ENCODE peak calls at places on chromosomes 16 and 17, in nine cellular contexts. Q is DND-41, L is transverse colon, M is spleen, A is mammary epithelial cell, Z is heart left ventricle, B is sigmoid colon, F is cardiac muscle cell, R is fibroblast of lung. V is an unnamed sample.
A peak's percentile ranks its signal among the peaks of the same experiment; 100 is the strongest.

GRCh38 chr17:75877752-75878173 is 618 bp downstream of the TRIM47 start:
- DNase-seq in Q (peak; percentile 32), L (peak; percentile 88), M (peak; percentile 95), A (peak; percentile 76), Z (peak; percentile 67), B (peak; percentile 88), F (peak; percentile 78), R (peak; percentile 72), V (peak; percentile 56)

GRCh38 chr16:76940251-76940650 is 250.7 kb upstream of the MON1B start:
- DNase-seq in Q (no peak), L (no peak), M (no peak), A (no peak), Z (no peak), B (no peak), F (no peak), R (no peak), V (no peak)

GRCh38 chr16:11045846-11046245 is 101.5 kb downstream of the CLEC16A start:
- DNase-seq in Q (no peak), L (no peak), M (no peak), A (no peak), Z (no peak), B (peak; percentile 58), F (peak; percentile 22), R (peak; percentile 28), V (no peak)

GRCh38 chr17:82840431-82840831 is 609 bp upstream of the ZNF750 start:
- DNase-seq in Q (no peak), L (no peak), M (peak; percentile 44), A (peak; percentile 73), Z (no peak), B (peak; percentile 60), F (no peak), R (no peak), V (peak; percentile 77)

GRCh38 chr17:27634026-27634335 is 3.0 kb downstream of the LGALS9 start:
- DNase-seq in Q (no peak), L (no peak), M (no peak), A (no peak), Z (no peak), B (no peak), F (no peak), R (no peak), V (no peak)

GRCh38 chr16:59385953-59386352 is 651.8 kb upstream of the GOT2 start:
- DNase-seq in Q (no peak), L (no peak), M (no peak), A (peak; percentile 12), Z (no peak), B (no peak), F (peak; percentile 31), R (peak; percentile 98), V (no peak)

GRCh38 chr17:82231562-82232321 is 2.9 kb downstream of the SLC16A3 start:
- DNase-seq in Q (no peak), L (peak; percentile 83), M (peak; percentile 96), A (no peak), Z (peak; percentile 83), B (peak; percentile 93), F (peak; percentile 92), R (peak; percentile 50), V (no peak)

GRCh38 chr17:59311051-59311468 is 20.4 kb upstream of the YPEL2 start:
- DNase-seq in Q (peak; percentile 48), L (peak; percentile 32), M (no peak), A (peak; percentile 37), Z (peak; percentile 30), B (no peak), F (peak; percentile 67), R (no peak), V (peak; percentile 46)

GRCh38 chr16:19375561-19376158 is 42.0 kb upstream of the TMC5 start:
- DNase-seq in Q (peak; percentile 29), L (peak; percentile 40), M (no peak), A (peak; percentile 21), Z (peak; percentile 19), B (no peak), F (peak; percentile 71), R (peak; percentile 34), V (peak; percentile 52)

GRCh38 chr17:70296456-70296855 is 127.1 kb downstream of the KCNJ2 start:
- DNase-seq in Q (no peak), L (no peak), M (no peak), A (no peak), Z (no peak), B (no peak), F (no peak), R (no peak), V (no peak)

GRCh38 chr16:11833951-11834695 is 17.2 kb downstream of the RSL1D1 start:
- DNase-seq in Q (no peak), L (no peak), M (no peak), A (peak; percentile 92), Z (no peak), B (no peak), F (peak; percentile 85), R (peak; percentile 75), V (peak; percentile 99)

GRCh38 chr17:38577244-38577643 is 28.5 kb downstream of the SRCIN1 start:
- DNase-seq in Q (no peak), L (no peak), M (no peak), A (no peak), Z (no peak), B (no peak), F (no peak), R (no peak), V (no peak)
- H3K27me3 ChIP-seq in Q (peaks cover 67% of the 10 kb centered on the region), L (peaks cover 86% of the 10 kb centered on the region), M (peaks cover 74% of the 10 kb centered on the region), A (peaks cover 7% of the 10 kb centered on the region), Z (peaks cover 90% of the 10 kb centered on the region), B (peaks cover 21% of the 10 kb centered on the region), F (peaks cover 67% of the 10 kb centered on the region), R (peaks cover 63% of the 10 kb centered on the region), V (peaks cover 27% of the 10 kb centered on the region)

GRCh38 chr17:34547453-34548063 is 31.8 kb upstream of the TMEM132E start:
- DNase-seq in Q (no peak), L (no peak), M (no peak), A (no peak), Z (no peak), B (no peak), F (no peak), R (no peak), V (no peak)
- TF ChIP-seq CTCF in Q (no peak), L (no peak), M (no peak), A (no peak), Z (no peak), B (no peak), F (no peak), R (no peak), V (no peak)

GRCh38 chr17:15342460-15342859 is 1.1 kb upstream of the TEKT3 start:
- DNase-seq in Q (no peak), L (no peak), M (no peak), A (no peak), Z (no peak), B (no peak), F (peak; percentile 17), R (peak; percentile 19), V (peak; percentile 41)
- H3K27me3 ChIP-seq in Q (peaks cover 16% of the 10 kb centered on the region), L (peaks cover 16% of the 10 kb centered on the region), M (peaks cover 23% of the 10 kb centered on the region), A (no peaks in the 10 kb centered on the region), Z (peaks cover 29% of the 10 kb centered on the region), B (no peaks in the 10 kb centered on the region), F (peaks cover 73% of the 10 kb centered on the region), R (peaks cover 19% of the 10 kb centered on the region), V (peaks cover 11% of the 10 kb centered on the region)

DNA sequence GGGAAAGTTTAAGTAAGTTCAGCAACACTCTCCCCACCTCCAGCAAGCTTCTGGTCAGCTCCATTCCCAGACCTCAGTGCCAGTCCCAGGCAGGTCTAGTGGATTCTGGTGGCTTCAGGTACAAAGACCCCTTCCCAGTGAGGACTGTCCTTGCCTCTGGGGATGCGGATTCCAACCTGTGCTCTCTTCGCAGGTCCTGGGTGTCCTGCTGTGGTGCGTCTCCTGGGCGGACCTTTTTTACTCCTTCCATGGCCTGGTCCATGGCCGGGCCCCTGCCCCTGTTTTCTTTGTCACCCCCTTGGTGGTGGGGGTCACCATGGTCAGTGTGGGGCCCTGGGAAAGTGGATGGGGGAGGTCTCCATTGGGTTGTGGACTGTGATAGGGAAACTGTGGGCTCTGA is 21.8 kb downstream of the ABCC3 start:
- DNase-seq in Q (no peak), L (no peak), M (no peak), A (no peak), Z (no peak), B (no peak), F (no peak), R (no peak), V (no peak)
- TF ChIP-seq CTCF in Q (no peak), L (no peak), M (no peak), A (no peak), Z (no peak), B (no peak), F (no peak), R (no peak), V (no peak)

GRCh38 chr17:74134991-74135390 is 68.5 kb upstream of the RPL38 start:
- DNase-seq in Q (no peak), L (no peak), M (no peak), A (no peak), Z (no peak), B (no peak), F (no peak), R (no peak), V (no peak)

GRCh38 chr17:74132354-74132753 is 71.1 kb upstream of the RPL38 start:
- DNase-seq in Q (no peak), L (no peak), M (peak; percentile 1), A (peak; percentile 6), Z (no peak), B (no peak), F (no peak), R (no peak), V (no peak)

GRCh38 chr17:74135391-74136167 is 67.9 kb upstream of the RPL38 start:
- DNase-seq in Q (no peak), L (no peak), M (peak; percentile 41), A (no peak), Z (no peak), B (no peak), F (no peak), R (no peak), V (no peak)

GRCh38 chr17:74130841-74131240 is 72.6 kb upstream of the RPL38 start:
- DNase-seq in Q (no peak), L (no peak), M (no peak), A (no peak), Z (no peak), B (no peak), F (no peak), R (no peak), V (no peak)

DNA sequence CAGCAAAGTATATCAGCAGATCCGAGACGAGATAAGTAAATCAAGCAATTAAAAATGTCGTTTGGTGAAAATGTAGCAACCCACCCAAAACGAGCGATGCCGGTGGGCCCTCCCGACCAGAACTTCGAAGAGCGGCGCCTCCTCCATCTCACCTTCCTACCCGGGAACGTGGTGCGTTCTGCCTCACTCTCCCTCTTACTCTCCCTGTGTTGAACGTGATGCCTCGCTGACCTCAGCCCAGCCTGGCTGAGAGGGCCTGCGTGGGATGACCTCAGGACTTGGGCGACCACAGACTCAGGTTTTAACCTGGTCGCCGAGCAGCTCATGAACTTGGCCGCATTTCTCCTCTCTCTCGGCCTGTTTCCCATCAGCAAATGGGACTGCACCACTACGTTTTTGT is 69.8 kb upstream of the RPL38 start:
- DNase-seq in Q (no peak), L (no peak), M (peak; percentile 41), A (no peak), Z (no peak), B (no peak), F (no peak), R (no peak), V (no peak)
- H3K27me3 ChIP-seq in Q (peaks cover 19% of the 10 kb centered on the region), L (peaks cover 49% of the 10 kb centered on the region), M (peaks cover 18% of the 10 kb centered on the region), A (no peaks in the 10 kb centered on the region), Z (peaks cover 26% of the 10 kb centered on the region), B (no peaks in the 10 kb centered on the region), F (no peaks in the 10 kb centered on the region), R (no peaks in the 10 kb centered on the region), V (no peaks in the 10 kb centered on the region)

GRCh38 chr16:68972720-68973119 is 129.4 kb downstream of the TANGO6 start:
- DNase-seq in Q (no peak), L (peak; percentile 17), M (no peak), A (peak; percentile 28), Z (no peak), B (no peak), F (peak; percentile 79), R (peak; percentile 78), V (peak; percentile 65)
- TF ChIP-seq CTCF in Q (peak; percentile 11), L (no peak), M (no peak), A (peak; percentile 59), Z (peak; percentile 28), B (no peak), F (peak; percentile 66), R (peak; percentile 50), V (peak; percentile 60)

V was measured in bronchial epithelial cell.